ENCODE peak calls at places on chromosomes 7 and 10, in eight cellular contexts. One of them, this sample, is unnamed.

GRCh38 chr7:99741438-99741795 is 6.4 kb upstream of the CYP3A7 start:
- DNase-seq in choroid plexus epithelial cell: no peak
- DNase-seq in GM12865: no peak
- DNase-seq in dorsolateral prefrontal cortex: no peak
- DNase-seq in BJ: no peak
- DNase-seq in esophagus squamous epithelium: no peak
- DNase-seq in tibial artery: no peak
- DNase-seq in prostate gland: no peak
- DNase-seq in this sample: no peak

GRCh38 chr7:94364816-94365215 is 29.9 kb upstream of the COL1A2 start:
- DNase-seq in tibial artery: no peak
- DNase-seq in BJ: no peak
- DNase-seq in esophagus squamous epithelium: no peak
- DNase-seq in dorsolateral prefrontal cortex: no peak
- DNase-seq in prostate gland: no peak
- DNase-seq in choroid plexus epithelial cell: no peak
- DNase-seq in GM12865: no peak
- DNase-seq in this sample: no peak

GRCh38 chr7:16422100-16422430 is 727 bp upstream of the CRPPA start:
- DNase-seq in dorsolateral prefrontal cortex: no peak
- DNase-seq in tibial artery: no peak
- DNase-seq in BJ: no peak
- DNase-seq in prostate gland: no peak
- DNase-seq in esophagus squamous epithelium: no peak
- DNase-seq in GM12865: no peak
- DNase-seq in choroid plexus epithelial cell: peak
- DNase-seq in this sample: no peak

GRCh38 chr10:113978802-113979201 is 64.9 kb upstream of the ADRB1 start:
- DNase-seq in GM12865: no peak
- DNase-seq in esophagus squamous epithelium: no peak
- DNase-seq in BJ: no peak
- DNase-seq in dorsolateral prefrontal cortex: peak
- DNase-seq in tibial artery: no peak
- DNase-seq in choroid plexus epithelial cell: no peak
- DNase-seq in prostate gland: no peak
- DNase-seq in this sample: no peak

GRCh38 chr7:47262881-47263280 is 319.0 kb downstream of the TNS3 start:
- DNase-seq in esophagus squamous epithelium: no peak
- DNase-seq in BJ: no peak
- DNase-seq in prostate gland: no peak
- DNase-seq in GM12865: no peak
- DNase-seq in choroid plexus epithelial cell: no peak
- DNase-seq in tibial artery: no peak
- DNase-seq in dorsolateral prefrontal cortex: no peak
- DNase-seq in this sample: no peak

GRCh38 chr7:91850455-91850854 is 30.0 kb downstream of the MTERF1 start:
- DNase-seq in prostate gland: no peak
- DNase-seq in BJ: no peak
- DNase-seq in choroid plexus epithelial cell: peak
- DNase-seq in GM12865: no peak
- DNase-seq in esophagus squamous epithelium: no peak
- DNase-seq in dorsolateral prefrontal cortex: no peak
- DNase-seq in tibial artery: no peak
- DNase-seq in this sample: no peak

GRCh38 chr10:60485025-60485424 is 95.3 kb upstream of the ANK3 start:
- DNase-seq in BJ: no peak
- DNase-seq in GM12865: no peak
- DNase-seq in esophagus squamous epithelium: no peak
- DNase-seq in prostate gland: no peak
- DNase-seq in choroid plexus epithelial cell: no peak
- DNase-seq in dorsolateral prefrontal cortex: no peak
- DNase-seq in tibial artery: no peak
- DNase-seq in this sample: no peak

GRCh38 chr10:69895759-69896158 is 94.1 kb downstream of the COL13A1 start:
- DNase-seq in prostate gland: no peak
- DNase-seq in dorsolateral prefrontal cortex: no peak
- DNase-seq in esophagus squamous epithelium: no peak
- DNase-seq in BJ: peak
- DNase-seq in tibial artery: peak
- DNase-seq in choroid plexus epithelial cell: peak
- DNase-seq in GM12865: no peak
- DNase-seq in this sample: no peak

GRCh38 chr10:102102421-102102820 is 17.7 kb downstream of the LDB1 start:
- DNase-seq in BJ: no peak
- DNase-seq in esophagus squamous epithelium: no peak
- DNase-seq in choroid plexus epithelial cell: no peak
- DNase-seq in GM12865: no peak
- DNase-seq in tibial artery: no peak
- DNase-seq in prostate gland: no peak
- DNase-seq in dorsolateral prefrontal cortex: no peak
- DNase-seq in this sample: no peak

DNA sequence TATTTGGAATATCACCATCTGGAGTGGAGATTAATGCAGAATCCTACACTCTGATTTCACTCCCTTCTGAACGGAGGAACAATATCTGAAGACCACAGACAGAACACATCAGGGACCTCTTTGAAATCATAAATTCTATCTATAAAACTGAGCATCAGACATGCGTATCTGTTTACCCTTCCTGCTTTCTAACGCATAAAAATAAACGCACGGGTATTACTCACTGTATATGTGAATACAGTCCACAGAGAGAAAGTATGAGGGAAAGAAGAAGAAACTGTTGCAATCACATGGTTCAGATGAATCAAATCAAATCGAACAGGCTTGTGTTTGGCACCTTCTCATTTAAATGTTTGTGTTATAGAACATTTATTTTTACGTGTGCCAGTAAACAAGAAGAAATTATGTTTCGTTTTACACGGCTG is 322.1 kb downstream of the FRMD4A start:
- DNase-seq in dorsolateral prefrontal cortex: no peak
- DNase-seq in esophagus squamous epithelium: no peak
- DNase-seq in tibial artery: no peak
- DNase-seq in GM12865: no peak
- DNase-seq in choroid plexus epithelial cell: peak
- DNase-seq in prostate gland: no peak
- DNase-seq in BJ: no peak
- DNase-seq in this sample: no peak
- H3K4me3 ChIP-seq in dorsolateral prefrontal cortex: peak
- H3K4me3 ChIP-seq in esophagus squamous epithelium: no peak
- H3K4me3 ChIP-seq in tibial artery: peak
- H3K4me3 ChIP-seq in GM12865: peak
- H3K4me3 ChIP-seq in choroid plexus epithelial cell: peak
- H3K4me3 ChIP-seq in prostate gland: no peak
- H3K4me3 ChIP-seq in BJ: peak
- H3K4me3 ChIP-seq in this sample: peak

DNA sequence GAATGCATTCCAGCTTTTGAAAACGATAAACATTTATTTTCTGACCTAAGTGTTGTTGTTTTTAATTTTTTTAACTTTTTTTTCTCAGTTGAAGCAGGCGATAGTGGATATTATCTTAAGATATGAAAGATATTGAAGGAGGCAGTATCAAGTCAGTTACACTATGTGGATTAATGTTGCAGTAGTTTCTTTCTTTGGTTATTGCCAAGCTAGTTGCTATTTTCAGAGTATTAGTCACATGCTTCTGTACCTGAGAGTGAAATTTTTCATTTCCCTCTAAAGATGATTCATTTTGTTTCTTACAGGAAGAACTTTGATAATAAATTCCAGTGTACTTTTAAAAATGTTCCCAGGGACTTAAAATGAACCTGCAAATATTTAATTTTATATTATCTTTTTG is 129.4 kb downstream of the KCND2 start:
- DNase-seq in dorsolateral prefrontal cortex: no peak
- DNase-seq in choroid plexus epithelial cell: peak
- DNase-seq in esophagus squamous epithelium: no peak
- DNase-seq in prostate gland: no peak
- DNase-seq in BJ: no peak
- DNase-seq in tibial artery: no peak
- DNase-seq in GM12865: peak
- DNase-seq in this sample: no peak
- H3K4me3 ChIP-seq in dorsolateral prefrontal cortex: no peak
- H3K4me3 ChIP-seq in choroid plexus epithelial cell: no peak
- H3K4me3 ChIP-seq in esophagus squamous epithelium: no peak
- H3K4me3 ChIP-seq in prostate gland: no peak
- H3K4me3 ChIP-seq in BJ: no peak
- H3K4me3 ChIP-seq in tibial artery: no peak
- H3K4me3 ChIP-seq in GM12865: peak
- H3K4me3 ChIP-seq in this sample: no peak

GRCh38 chr7:156989766-156990535 is 20.5 kb downstream of the MNX1 start:
- DNase-seq in esophagus squamous epithelium: no peak
- DNase-seq in choroid plexus epithelial cell: no peak
- DNase-seq in prostate gland: no peak
- DNase-seq in tibial artery: no peak
- DNase-seq in GM12865: no peak
- DNase-seq in BJ: no peak
- DNase-seq in dorsolateral prefrontal cortex: no peak
- DNase-seq in this sample: peak

GRCh38 chr7:156993925-156994235 is 16.6 kb downstream of the MNX1 start:
- DNase-seq in choroid plexus epithelial cell: no peak
- DNase-seq in prostate gland: no peak
- DNase-seq in dorsolateral prefrontal cortex: no peak
- DNase-seq in BJ: no peak
- DNase-seq in esophagus squamous epithelium: no peak
- DNase-seq in GM12865: no peak
- DNase-seq in tibial artery: no peak
- DNase-seq in this sample: peak

GRCh38 chr7:156988605-156989185 is 21.8 kb downstream of the MNX1 start:
- DNase-seq in BJ: no peak
- DNase-seq in GM12865: no peak
- DNase-seq in choroid plexus epithelial cell: no peak
- DNase-seq in prostate gland: no peak
- DNase-seq in esophagus squamous epithelium: no peak
- DNase-seq in dorsolateral prefrontal cortex: no peak
- DNase-seq in tibial artery: no peak
- DNase-seq in this sample: peak

GRCh38 chr7:156994417-156994816 is 16.0 kb downstream of the MNX1 start:
- DNase-seq in esophagus squamous epithelium: no peak
- DNase-seq in choroid plexus epithelial cell: no peak
- DNase-seq in BJ: no peak
- DNase-seq in dorsolateral prefrontal cortex: no peak
- DNase-seq in prostate gland: no peak
- DNase-seq in GM12865: no peak
- DNase-seq in tibial artery: no peak
- DNase-seq in this sample: peak

GRCh38 chr7:156993021-156993924 is 17.2 kb downstream of the MNX1 start:
- DNase-seq in prostate gland: no peak
- DNase-seq in BJ: no peak
- DNase-seq in choroid plexus epithelial cell: peak
- DNase-seq in tibial artery: no peak
- DNase-seq in esophagus squamous epithelium: no peak
- DNase-seq in dorsolateral prefrontal cortex: no peak
- DNase-seq in GM12865: no peak
- DNase-seq in this sample: peak
- H3K4me3 ChIP-seq in prostate gland: no peak
- H3K4me3 ChIP-seq in BJ: no peak
- H3K4me3 ChIP-seq in choroid plexus epithelial cell: no peak
- H3K4me3 ChIP-seq in tibial artery: no peak
- H3K4me3 ChIP-seq in esophagus squamous epithelium: no peak
- H3K4me3 ChIP-seq in dorsolateral prefrontal cortex: no peak
- H3K4me3 ChIP-seq in GM12865: no peak
- H3K4me3 ChIP-seq in this sample: no peak

GRCh38 chr10:125262920-125263319 is 102.6 kb upstream of the CTBP2 start:
- DNase-seq in prostate gland: no peak
- DNase-seq in dorsolateral prefrontal cortex: no peak
- DNase-seq in choroid plexus epithelial cell: no peak
- DNase-seq in BJ: no peak
- DNase-seq in GM12865: no peak
- DNase-seq in esophagus squamous epithelium: no peak
- DNase-seq in tibial artery: no peak
- DNase-seq in this sample: no peak

GRCh38 chr10:125264091-125264490 is 103.7 kb upstream of the CTBP2 start:
- DNase-seq in prostate gland: no peak
- DNase-seq in dorsolateral prefrontal cortex: no peak
- DNase-seq in tibial artery: no peak
- DNase-seq in BJ: no peak
- DNase-seq in choroid plexus epithelial cell: no peak
- DNase-seq in GM12865: no peak
- DNase-seq in esophagus squamous epithelium: no peak
- DNase-seq in this sample: no peak

GRCh38 chr10:125262414-125262813 is 102.1 kb upstream of the CTBP2 start:
- DNase-seq in dorsolateral prefrontal cortex: no peak
- DNase-seq in GM12865: no peak
- DNase-seq in esophagus squamous epithelium: no peak
- DNase-seq in BJ: no peak
- DNase-seq in prostate gland: no peak
- DNase-seq in tibial artery: no peak
- DNase-seq in choroid plexus epithelial cell: no peak
- DNase-seq in this sample: no peak

GRCh38 chr10:125264752-125265578 is 104.6 kb upstream of the CTBP2 start:
- DNase-seq in GM12865: no peak
- DNase-seq in dorsolateral prefrontal cortex: no peak
- DNase-seq in tibial artery: no peak
- DNase-seq in BJ: no peak
- DNase-seq in prostate gland: no peak
- DNase-seq in esophagus squamous epithelium: no peak
- DNase-seq in choroid plexus epithelial cell: no peak
- DNase-seq in this sample: no peak

DNA sequence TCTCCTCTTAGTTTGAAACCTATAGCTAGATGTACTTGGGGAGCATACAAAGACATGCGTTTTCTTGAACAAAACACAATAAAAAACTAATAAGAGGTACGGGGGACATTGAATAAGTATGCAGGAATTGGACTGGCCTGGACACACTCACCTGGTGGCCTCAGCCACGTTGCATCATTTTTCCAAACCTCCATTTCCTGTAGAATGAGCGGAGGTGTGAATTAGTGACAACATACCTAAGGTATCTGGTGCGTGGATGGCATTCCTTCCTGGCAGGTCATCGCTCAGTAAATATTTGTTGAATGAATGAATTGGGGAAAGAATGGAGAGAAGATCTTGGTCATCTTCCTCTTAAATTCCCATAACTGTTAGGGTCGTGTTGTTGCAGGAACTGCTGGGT is 103.2 kb upstream of the CTBP2 start:
- DNase-seq in GM12865: no peak
- DNase-seq in prostate gland: no peak
- DNase-seq in tibial artery: no peak
- DNase-seq in choroid plexus epithelial cell: no peak
- DNase-seq in esophagus squamous epithelium: no peak
- DNase-seq in dorsolateral prefrontal cortex: no peak
- DNase-seq in BJ: peak
- DNase-seq in this sample: no peak
- H3K4me3 ChIP-seq in GM12865: no peak
- H3K4me3 ChIP-seq in prostate gland: no peak
- H3K4me3 ChIP-seq in tibial artery: no peak
- H3K4me3 ChIP-seq in choroid plexus epithelial cell: no peak
- H3K4me3 ChIP-seq in esophagus squamous epithelium: no peak
- H3K4me3 ChIP-seq in dorsolateral prefrontal cortex: no peak
- H3K4me3 ChIP-seq in BJ: no peak
- H3K4me3 ChIP-seq in this sample: no peak